ENCODE peak calls at places on chromosomes 4 and X, in four cellular contexts. S is cardiac muscle cell; T is CD4-positive, CD25-positive, alpha-beta regulatory T cell; E is fibroblast of pulmonary artery. Y is an unnamed sample.

GRCh38 chr4:141643557-141643956 is 7.2 kb downstream of the IL15 start:
- DNase-seq in E (no peak), T (no peak), S (no peak), Y (peak; percentile 92)

GRCh38 chr4:176350671-176351070 is 30.9 kb downstream of the SPCS3 start:
- DNase-seq in E (no peak), S (no peak), T (no peak), Y (no peak)

GRCh38 chr4:23097251-23097650 is 404.5 kb downstream of the GBA3 start:
- DNase-seq in S (peak; percentile 69), T (no peak), E (peak; percentile 82), Y (peak; percentile 67)

GRCh38 chr4:89411539-89411938 is 103.9 kb upstream of the GPRIN3 start:
- DNase-seq in S (no peak), T (no peak), E (no peak), Y (no peak)

GRCh38 chr4:118683513-118683912 is 1.7 kb upstream of the METTL14 start:
- DNase-seq in T (no peak), E (no peak), S (peak; percentile 12), Y (peak; percentile 27)

GRCh38 chr4:133188433-133189175 is 39.5 kb downstream of the PCDH10 start:
- DNase-seq in E (no peak), T (no peak), S (no peak), Y (no peak)

GRCh38 chr4:173181769-173182374 is 13.3 kb downstream of the GALNT7 start:
- DNase-seq in S (peak; percentile 72), T (no peak), E (peak; percentile 59), Y (peak; percentile 77)

GRCh38 chrX:138874271-138874670 is 162.8 kb upstream of the FGF13 start:
- DNase-seq in T (no peak), E (no peak), S (no peak), Y (no peak)

GRCh38 chrX:7052541-7052940 is 95.0 kb upstream of the STS start:
- DNase-seq in E (no peak), T (no peak), S (no peak), Y (no peak)

GRCh38 chr4:147863111-147863747 is 131.3 kb downstream of the ARHGAP10 start:
- DNase-seq in S (peak; percentile 44), E (peak; percentile 44), T (no peak), Y (no peak)

GRCh38 chr4:7861440-7861881 is 78.2 kb downstream of the AFAP1 start:
- DNase-seq in T (no peak), S (peak; percentile 96), E (peak; percentile 96), Y (peak; percentile 90)

GRCh38 chrX:108270739-108271396 is 167.4 kb downstream of the COL4A6 start:
- DNase-seq in T (no peak), S (peak; percentile 21), E (peak; percentile 7), Y (no peak)

GRCh38 chr4:106034751-106035150 is 139.5 kb downstream of the NPNT start:
- DNase-seq in S (no peak), E (no peak), T (no peak), Y (no peak)

GRCh38 chr4:46937493-46937892 is 28.4 kb upstream of the COX7B2 start:
- DNase-seq in S (peak; percentile 12), E (peak; percentile 18), T (no peak), Y (peak; percentile 21)

GRCh38 chr4:101987623-101988243 is 197.2 kb downstream of the BANK1 start:
- DNase-seq in E (no peak), T (no peak), S (no peak), Y (no peak)

GRCh38 chr4:143581331-143581961 is 67.9 kb downstream of the SMARCA5 start:
- DNase-seq in S (no peak), T (no peak), E (no peak), Y (no peak)

GRCh38 chrX:111447298-111447697 is 35.3 kb upstream of the DCX start:
- DNase-seq in T (no peak), S (peak; percentile 4), E (peak; percentile 0), Y (peak; percentile 22)

GRCh38 chr4:184950117-184950830 is 68.0 kb upstream of the HELT start:
- DNase-seq in E (no peak), T (no peak), S (no peak), Y (no peak)

GRCh38 chr4:108774809-108775530 is 12.1 kb upstream of the ETNPPL start:
- DNase-seq in S (no peak), E (no peak), T (no peak), Y (no peak)

GRCh38 chrX:120137439-120137838 is 21.0 kb upstream of the RHOXF2 start:
- DNase-seq in E (no peak), T (no peak), S (no peak), Y (peak; percentile 19)
- H3K4me3 ChIP-seq in E (no peak overlapping the region), T (no peak overlapping the region), S (no peak overlapping the region), Y (peak overlapping the region; percentile 69)

DNA sequence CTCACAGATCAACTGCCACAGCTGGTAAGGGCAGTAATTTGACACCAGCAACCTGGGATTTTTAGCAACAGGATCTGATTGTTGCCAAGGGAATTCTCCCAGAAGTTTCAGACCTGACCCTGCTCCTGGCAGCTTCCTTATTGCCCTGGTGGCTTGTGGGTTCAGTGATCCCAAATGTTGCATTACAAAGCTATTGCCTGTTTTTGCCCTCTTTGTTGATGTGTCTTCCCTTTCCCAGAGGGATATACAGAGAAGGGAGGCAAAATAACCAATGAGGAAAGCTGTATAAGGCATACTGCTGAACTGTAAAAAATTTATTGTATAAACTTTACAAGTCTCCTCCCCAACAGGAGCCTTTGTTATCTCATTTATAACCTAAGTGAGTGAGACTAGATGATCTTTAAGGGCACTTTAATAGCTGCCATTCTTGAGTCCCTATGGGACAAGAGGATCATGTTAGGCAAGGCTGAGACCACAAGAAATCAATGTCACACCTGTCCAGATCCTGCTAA is 22.2 kb downstream of the VSIG4 start:
- DNase-seq in E (no peak), T (no peak), S (no peak), Y (no peak)
- H3K4me3 ChIP-seq in E (no peak overlapping the region), T (no peak overlapping the region), S (no peak overlapping the region), Y (no peak overlapping the region)

DNA sequence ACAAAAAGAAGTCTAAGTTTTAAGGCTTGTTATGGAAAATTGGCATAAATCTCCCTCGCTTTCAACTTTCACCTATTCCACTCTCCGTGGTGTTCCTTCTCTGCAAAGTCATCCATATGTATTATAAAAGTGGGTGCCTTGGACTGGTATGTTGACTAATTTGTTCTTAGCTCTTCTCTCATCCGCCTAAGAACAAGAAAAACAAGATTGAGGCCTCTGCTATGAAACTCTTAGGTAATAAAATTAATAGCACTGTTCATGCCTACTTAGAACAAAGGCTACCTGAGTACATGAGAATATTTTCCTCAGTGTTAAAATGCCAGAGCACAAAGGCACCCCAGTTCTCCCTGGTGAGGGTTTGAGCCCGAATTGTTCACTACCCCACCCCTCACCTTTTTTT is 1.3 kb downstream of the CNGA1 start:
- DNase-seq in E (no peak), S (no peak), T (no peak), Y (peak; percentile 64)
- H3K4me3 ChIP-seq in E (no peak overlapping the region), S (no peak overlapping the region), T (no peak overlapping the region), Y (peak overlapping the region; percentile 83)

GRCh38 chr4:37767546-37767945 is 58.9 kb upstream of the PGM2 start:
- DNase-seq in T (no peak), E (peak; percentile 83), S (peak; percentile 79), Y (no peak)
- H3K4me3 ChIP-seq in T (no peak overlapping the region), E (no peak overlapping the region), S (no peak overlapping the region), Y (no peak overlapping the region)

GRCh38 chr4:186021461-186022167 is 47.3 kb upstream of the TLR3 start:
- DNase-seq in T (no peak), E (peak; percentile 70), S (peak; percentile 66), Y (peak; percentile 44)
- H3K4me3 ChIP-seq in T (no peak overlapping the region), E (peak overlapping the region; percentile 39), S (no peak overlapping the region), Y (no peak overlapping the region)

DNA sequence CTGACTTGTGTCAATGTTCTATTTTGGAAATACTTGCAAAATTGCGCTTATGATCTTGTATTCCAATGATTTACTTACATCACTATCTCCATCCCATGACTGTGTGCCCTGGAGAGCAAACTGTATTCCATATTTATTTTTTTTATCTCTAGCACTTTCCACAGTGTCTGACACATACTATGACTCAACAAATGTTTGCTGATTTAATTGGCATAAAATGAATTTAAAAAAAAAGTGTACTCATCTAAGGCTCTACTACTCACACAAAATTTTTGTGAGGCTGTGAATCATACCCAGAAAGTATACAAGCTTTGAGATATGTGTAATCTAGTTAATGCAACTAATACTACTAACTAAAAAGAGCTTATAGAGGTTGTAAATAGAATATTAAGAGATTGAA is 1066.7 kb upstream of the ADGRL3 start:
- DNase-seq in E (peak; percentile 10), S (peak; percentile 0), T (no peak), Y (peak; percentile 80)
- H3K4me3 ChIP-seq in E (no peak overlapping the region), S (no peak overlapping the region), T (no peak overlapping the region), Y (no peak overlapping the region)

GRCh38 chr4:154741131-154741530 is 2.7 kb upstream of the LRAT start:
- DNase-seq in S (no peak), E (no peak), T (no peak), Y (no peak)

GRCh38 chr4:154741877-154742851 is 1.6 kb upstream of the LRAT start:
- DNase-seq in S (peak; percentile 10), T (no peak), E (peak; percentile 9), Y (no peak)

GRCh38 chr4:154743683-154744340 is at the start of gene LRAT:
- DNase-seq in S (no peak), E (no peak), T (peak; percentile 10), Y (peak; percentile 72)

GRCh38 chr4:154740462-154740861 is 3.3 kb upstream of the LRAT start:
- DNase-seq in E (no peak), T (no peak), S (no peak), Y (no peak)

DNA sequence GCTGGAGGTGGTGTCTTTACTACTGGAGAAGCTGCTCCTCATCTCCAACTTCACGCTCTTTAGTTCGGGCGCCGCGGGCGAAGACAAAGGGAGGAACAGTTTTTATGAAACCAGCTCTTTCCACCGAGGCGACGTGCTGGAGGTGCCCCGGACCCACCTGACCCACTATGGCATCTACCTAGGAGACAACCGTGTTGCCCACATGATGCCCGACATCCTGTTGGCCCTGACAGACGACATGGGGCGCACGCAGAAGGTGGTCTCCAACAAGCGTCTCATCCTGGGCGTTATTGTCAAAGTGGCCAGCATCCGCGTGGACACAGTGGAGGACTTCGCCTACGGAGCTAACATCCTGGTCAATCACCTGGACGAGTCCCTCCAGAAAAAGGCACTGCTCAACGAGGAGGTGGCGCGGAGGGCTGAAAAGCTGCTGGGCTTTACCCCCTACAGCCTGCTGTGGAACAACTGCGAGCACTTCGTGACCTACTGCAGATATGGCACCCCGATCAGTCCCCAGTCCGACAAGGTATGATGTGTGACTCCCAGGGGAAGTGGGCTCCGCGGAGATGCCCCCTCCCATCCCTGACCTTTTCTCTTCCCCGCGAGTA is 645 bp downstream of the LRAT start:
- DNase-seq in E (no peak), S (no peak), T (no peak), Y (no peak)
- H3K4me3 ChIP-seq in E (peak overlapping the region; percentile 42), S (peak overlapping the region; percentile 54), T (no peak overlapping the region), Y (peak overlapping the region; percentile 80)

DNA sequence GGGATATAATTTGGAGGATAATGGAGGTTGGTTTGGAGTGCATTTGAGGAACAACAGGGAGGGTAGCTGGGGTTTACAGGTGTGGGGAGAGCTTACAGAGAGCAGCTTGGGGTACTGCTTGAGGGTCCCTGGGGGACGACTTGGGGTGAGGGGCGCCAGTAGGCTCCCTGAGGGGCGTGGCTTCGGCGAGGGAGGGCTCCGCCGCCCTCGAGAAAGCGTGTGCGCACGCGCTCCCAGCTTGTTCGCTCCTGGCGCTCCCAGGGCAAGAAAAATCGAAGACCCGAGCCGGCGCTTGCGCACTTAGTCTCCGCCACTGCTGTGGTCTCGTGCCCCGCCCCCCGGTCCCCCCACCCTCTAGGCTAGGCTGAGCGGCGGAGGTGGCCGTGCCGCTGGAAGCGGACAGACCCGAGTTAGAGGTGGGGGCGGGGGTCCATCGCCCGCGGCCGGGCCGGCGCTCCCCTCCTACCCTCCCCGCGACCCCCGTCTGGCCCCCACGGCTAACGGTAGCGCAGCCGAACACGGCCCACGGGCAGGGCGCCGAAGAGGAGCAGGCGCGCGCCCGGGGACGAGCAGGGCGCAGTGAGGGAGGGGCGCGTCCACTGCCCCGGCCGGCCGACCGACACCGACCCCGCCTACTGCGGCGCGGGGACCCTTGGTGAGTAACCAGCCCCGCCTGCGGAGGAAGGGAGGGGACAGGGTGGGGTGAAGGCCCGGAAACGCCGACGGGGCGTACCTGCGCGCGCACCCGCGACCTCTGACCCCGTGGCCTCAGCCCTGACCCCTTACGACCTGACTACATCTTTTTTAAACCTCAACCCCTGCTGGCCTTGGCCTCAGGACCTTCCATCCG is 5.4 kb upstream of the CCDC120 start:
- DNase-seq in S (peak; percentile 64), T (peak; percentile 41), E (peak; percentile 57), Y (peak; percentile 58)
- H3K4me3 ChIP-seq in S (peak overlapping the region; percentile 62), T (peak overlapping the region; percentile 53), E (peak overlapping the region; percentile 53), Y (peak overlapping the region; percentile 70)

Y was measured in PC-3.